ENCODE peak calls at places on chromosomes 6 and 20, in seven cellular contexts. One of them, this sample, is unnamed.

GRCh38 chr20:48686238-48687096 is 141.3 kb downstream of the PREX1 start:
- DNase-seq in mesenchymal stem cell: no peak
- DNase-seq in H9: no peak
- DNase-seq in H1: no peak
- DNase-seq in neuronal stem cell: no peak
- DNase-seq in mesendoderm: no peak
- DNase-seq in IMR-90: no peak
- DNase-seq in this sample: no peak

GRCh38 chr6:125558451-125558850 is 191.0 kb upstream of the HEY2 start:
- DNase-seq in mesenchymal stem cell: no peak
- DNase-seq in H9: no peak
- DNase-seq in H1: no peak
- DNase-seq in neuronal stem cell: peak
- DNase-seq in mesendoderm: peak
- DNase-seq in IMR-90: no peak
- DNase-seq in this sample: no peak

GRCh38 chr6:37323568-37323967 is 30.2 kb upstream of the RNF8 start:
- DNase-seq in mesenchymal stem cell: peak
- DNase-seq in H9: no peak
- DNase-seq in H1: no peak
- DNase-seq in neuronal stem cell: no peak
- DNase-seq in mesendoderm: no peak
- DNase-seq in IMR-90: peak
- DNase-seq in this sample: no peak

GRCh38 chr20:49668181-49668877 is 45.3 kb downstream of the B4GALT5 start:
- DNase-seq in mesenchymal stem cell: no peak
- DNase-seq in H9: no peak
- DNase-seq in H1: no peak
- DNase-seq in neuronal stem cell: no peak
- DNase-seq in mesendoderm: no peak
- DNase-seq in IMR-90: no peak
- DNase-seq in this sample: no peak

GRCh38 chr20:51512645-51513044 is 29.9 kb downstream of the NFATC2 start:
- DNase-seq in mesenchymal stem cell: no peak
- DNase-seq in H9: no peak
- DNase-seq in H1: no peak
- DNase-seq in neuronal stem cell: no peak
- DNase-seq in mesendoderm: no peak
- DNase-seq in IMR-90: no peak
- DNase-seq in this sample: no peak

GRCh38 chr6:128278876-128279275 is 241.5 kb downstream of the PTPRK start:
- DNase-seq in mesenchymal stem cell: peak
- DNase-seq in H9: no peak
- DNase-seq in H1: no peak
- DNase-seq in neuronal stem cell: no peak
- DNase-seq in mesendoderm: no peak
- DNase-seq in IMR-90: peak
- DNase-seq in this sample: no peak

GRCh38 chr6:15065603-15066002 is 180.3 kb upstream of the JARID2 start:
- DNase-seq in mesenchymal stem cell: peak
- DNase-seq in H9: no peak
- DNase-seq in H1: no peak
- DNase-seq in neuronal stem cell: no peak
- DNase-seq in mesendoderm: no peak
- DNase-seq in IMR-90: peak
- DNase-seq in this sample: no peak

GRCh38 chr20:10113746-10114145 is 79.0 kb downstream of the ANKEF1 start:
- DNase-seq in mesenchymal stem cell: no peak
- DNase-seq in H9: no peak
- DNase-seq in H1: no peak
- DNase-seq in neuronal stem cell: no peak
- DNase-seq in mesendoderm: no peak
- DNase-seq in IMR-90: no peak
- DNase-seq in this sample: no peak

GRCh38 chr6:138240476-138241245 is 22.4 kb upstream of the PBOV1 start:
- DNase-seq in mesenchymal stem cell: peak
- DNase-seq in H9: no peak
- DNase-seq in H1: no peak
- DNase-seq in neuronal stem cell: no peak
- DNase-seq in mesendoderm: peak
- DNase-seq in IMR-90: no peak
- DNase-seq in this sample: no peak

GRCh38 chr6:115706324-115706723 is 354.4 kb downstream of the FRK start:
- DNase-seq in mesenchymal stem cell: no peak
- DNase-seq in H9: no peak
- DNase-seq in H1: no peak
- DNase-seq in neuronal stem cell: no peak
- DNase-seq in mesendoderm: no peak
- DNase-seq in IMR-90: no peak
- DNase-seq in this sample: no peak

GRCh38 chr6:38179300-38179699 is 359.8 kb downstream of the ZFAND3 start:
- DNase-seq in mesenchymal stem cell: no peak
- DNase-seq in H9: peak
- DNase-seq in H1: peak
- DNase-seq in neuronal stem cell: no peak
- DNase-seq in mesendoderm: no peak
- DNase-seq in IMR-90: no peak
- DNase-seq in this sample: no peak

GRCh38 chr6:80638222-80639055 is 532.0 kb downstream of the BCKDHB start:
- DNase-seq in mesenchymal stem cell: peak
- DNase-seq in H9: peak
- DNase-seq in H1: no peak
- DNase-seq in neuronal stem cell: no peak
- DNase-seq in mesendoderm: peak
- DNase-seq in IMR-90: peak
- DNase-seq in this sample: peak

GRCh38 chr6:37713529-37714119 is 15.9 kb upstream of the MDGA1 start:
- DNase-seq in mesenchymal stem cell: peak
- DNase-seq in H9: no peak
- DNase-seq in H1: no peak
- DNase-seq in neuronal stem cell: no peak
- DNase-seq in mesendoderm: no peak
- DNase-seq in IMR-90: peak
- DNase-seq in this sample: no peak

GRCh38 chr6:124433369-124434064 is 528.7 kb upstream of the RNF217 start:
- DNase-seq in mesenchymal stem cell: no peak
- DNase-seq in H9: no peak
- DNase-seq in H1: no peak
- DNase-seq in neuronal stem cell: no peak
- DNase-seq in mesendoderm: no peak
- DNase-seq in IMR-90: no peak
- DNase-seq in this sample: no peak

GRCh38 chr20:48648482-48649051 is 179.2 kb downstream of the PREX1 start:
- DNase-seq in mesenchymal stem cell: no peak
- DNase-seq in H9: no peak
- DNase-seq in H1: no peak
- DNase-seq in neuronal stem cell: no peak
- DNase-seq in mesendoderm: no peak
- DNase-seq in IMR-90: no peak
- DNase-seq in this sample: no peak

GRCh38 chr20:44614525-44614924 is 32.1 kb downstream of the PKIG start:
- DNase-seq in mesenchymal stem cell: no peak
- DNase-seq in H9: no peak
- DNase-seq in H1: no peak
- DNase-seq in neuronal stem cell: no peak
- DNase-seq in mesendoderm: no peak
- DNase-seq in IMR-90: no peak
- DNase-seq in this sample: no peak

GRCh38 chr20:23257848-23258746 is 92.5 kb upstream of the NXT1 start:
- DNase-seq in mesenchymal stem cell: peak
- DNase-seq in H9: no peak
- DNase-seq in H1: peak
- DNase-seq in neuronal stem cell: no peak
- DNase-seq in mesendoderm: peak
- DNase-seq in IMR-90: peak
- DNase-seq in this sample: peak

GRCh38 chr6:146913842-146914562 is 290.2 kb upstream of the STXBP5 start:
- DNase-seq in mesenchymal stem cell: peak
- DNase-seq in H9: peak
- DNase-seq in H1: peak
- DNase-seq in neuronal stem cell: peak
- DNase-seq in mesendoderm: peak
- DNase-seq in IMR-90: peak
- DNase-seq in this sample: peak

GRCh38 chr20:31712112-31712553 is 10.5 kb downstream of the BCL2L1 start:
- DNase-seq in mesenchymal stem cell: no peak
- DNase-seq in H9: no peak
- DNase-seq in H1: no peak
- DNase-seq in neuronal stem cell: no peak
- DNase-seq in mesendoderm: no peak
- DNase-seq in IMR-90: no peak
- DNase-seq in this sample: no peak

GRCh38 chr20:37907677-37908397 is 4.9 kb downstream of the VSTM2L start:
- DNase-seq in mesenchymal stem cell: no peak
- DNase-seq in H9: peak
- DNase-seq in H1: no peak
- DNase-seq in neuronal stem cell: no peak
- DNase-seq in mesendoderm: peak
- DNase-seq in IMR-90: peak
- DNase-seq in this sample: peak

GRCh38 chr20:63892402-63892801 is 2.5 kb upstream of the DNAJC5 start:
- DNase-seq in mesenchymal stem cell: no peak
- DNase-seq in H9: no peak
- DNase-seq in H1: no peak
- DNase-seq in neuronal stem cell: no peak
- DNase-seq in mesendoderm: no peak
- DNase-seq in IMR-90: no peak
- DNase-seq in this sample: no peak

GRCh38 chr6:165455488-165455887 is 146.1 kb upstream of the C6orf118 start:
- DNase-seq in mesenchymal stem cell: no peak
- DNase-seq in H9: no peak
- DNase-seq in H1: no peak
- DNase-seq in neuronal stem cell: no peak
- DNase-seq in mesendoderm: no peak
- DNase-seq in IMR-90: no peak
- DNase-seq in this sample: no peak

DNA sequence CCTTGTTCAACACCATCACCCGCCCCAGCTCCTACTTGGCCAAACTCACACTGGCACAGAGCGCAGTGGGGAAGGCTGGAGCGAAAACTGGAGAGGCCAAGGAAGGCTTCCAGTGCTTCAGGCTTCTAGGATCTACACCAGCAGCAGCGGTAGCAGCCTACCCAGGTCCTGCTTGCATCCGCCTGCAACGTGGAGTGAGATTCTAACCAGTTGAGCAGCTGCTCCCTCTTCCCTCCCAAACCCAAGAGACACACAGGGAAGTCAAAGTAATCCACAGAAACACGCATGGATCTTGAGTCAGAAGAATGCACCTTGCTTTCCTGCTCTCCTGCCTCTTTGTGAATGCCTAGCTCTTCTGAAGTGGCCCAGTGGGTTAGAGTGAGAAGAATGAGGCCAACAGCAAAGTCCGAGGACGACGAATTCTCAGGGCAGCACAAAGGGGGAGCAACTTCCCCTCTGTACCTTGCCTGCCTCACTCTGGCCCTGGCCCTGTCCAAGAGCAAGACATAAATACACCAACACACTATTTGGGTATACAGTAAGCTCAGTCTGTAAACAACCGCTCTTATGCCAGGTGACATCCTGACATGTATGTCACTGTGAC is 95.9 kb upstream of the FOXQ1 start:
- DNase-seq in mesenchymal stem cell: no peak
- DNase-seq in H9: no peak
- DNase-seq in H1: no peak
- DNase-seq in neuronal stem cell: no peak
- DNase-seq in mesendoderm: no peak
- DNase-seq in IMR-90: no peak
- DNase-seq in this sample: peak
- H3K18ac ChIP-seq in mesenchymal stem cell: no peak
- H3K18ac ChIP-seq in H9: no peak
- H3K18ac ChIP-seq in H1: no peak
- H3K18ac ChIP-seq in neuronal stem cell: no peak
- H3K18ac ChIP-seq in mesendoderm: no peak
- H3K18ac ChIP-seq in IMR-90: no peak
- H3K18ac ChIP-seq in this sample: no peak

GRCh38 chr6:28322661-28323060 is 13.3 kb downstream of the ZSCAN31 start:
- DNase-seq in mesenchymal stem cell: no peak
- DNase-seq in H9: no peak
- DNase-seq in H1: no peak
- DNase-seq in neuronal stem cell: no peak
- DNase-seq in mesendoderm: no peak
- DNase-seq in IMR-90: no peak
- DNase-seq in this sample: no peak
- H2AK5ac ChIP-seq in mesenchymal stem cell: no peak
- H2AK5ac ChIP-seq in H9: no peak
- H2AK5ac ChIP-seq in H1: no peak
- H2AK5ac ChIP-seq in neuronal stem cell: no peak
- H2AK5ac ChIP-seq in mesendoderm: no peak
- H2AK5ac ChIP-seq in IMR-90: no peak
- H2AK5ac ChIP-seq in this sample: no peak

DNA sequence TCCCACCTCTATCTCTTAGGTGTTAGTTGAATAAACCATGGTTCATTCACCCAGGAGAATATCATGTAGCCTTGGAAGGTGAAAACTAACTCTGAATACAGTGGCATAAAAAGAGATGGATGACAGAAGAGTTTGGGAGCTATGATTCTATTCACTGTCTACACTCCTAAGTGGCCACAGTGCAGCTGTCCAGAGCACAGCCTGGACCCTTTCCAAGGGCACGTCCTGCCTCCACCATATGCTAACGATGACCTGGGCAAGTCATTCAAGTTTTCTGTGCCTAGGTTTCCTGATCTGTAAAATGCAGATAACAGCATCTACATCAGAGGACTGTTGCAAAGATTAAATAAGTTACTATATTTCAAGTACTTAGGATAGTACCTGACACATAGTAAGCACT is 314.1 kb downstream of the PTPRT start:
- DNase-seq in mesenchymal stem cell: no peak
- DNase-seq in H9: no peak
- DNase-seq in H1: no peak
- DNase-seq in neuronal stem cell: no peak
- DNase-seq in mesendoderm: no peak
- DNase-seq in IMR-90: no peak
- DNase-seq in this sample: no peak
- H3K18ac ChIP-seq in mesenchymal stem cell: no peak
- H3K18ac ChIP-seq in H9: no peak
- H3K18ac ChIP-seq in H1: no peak
- H3K18ac ChIP-seq in neuronal stem cell: no peak
- H3K18ac ChIP-seq in mesendoderm: no peak
- H3K18ac ChIP-seq in IMR-90: no peak
- H3K18ac ChIP-seq in this sample: no peak

DNA sequence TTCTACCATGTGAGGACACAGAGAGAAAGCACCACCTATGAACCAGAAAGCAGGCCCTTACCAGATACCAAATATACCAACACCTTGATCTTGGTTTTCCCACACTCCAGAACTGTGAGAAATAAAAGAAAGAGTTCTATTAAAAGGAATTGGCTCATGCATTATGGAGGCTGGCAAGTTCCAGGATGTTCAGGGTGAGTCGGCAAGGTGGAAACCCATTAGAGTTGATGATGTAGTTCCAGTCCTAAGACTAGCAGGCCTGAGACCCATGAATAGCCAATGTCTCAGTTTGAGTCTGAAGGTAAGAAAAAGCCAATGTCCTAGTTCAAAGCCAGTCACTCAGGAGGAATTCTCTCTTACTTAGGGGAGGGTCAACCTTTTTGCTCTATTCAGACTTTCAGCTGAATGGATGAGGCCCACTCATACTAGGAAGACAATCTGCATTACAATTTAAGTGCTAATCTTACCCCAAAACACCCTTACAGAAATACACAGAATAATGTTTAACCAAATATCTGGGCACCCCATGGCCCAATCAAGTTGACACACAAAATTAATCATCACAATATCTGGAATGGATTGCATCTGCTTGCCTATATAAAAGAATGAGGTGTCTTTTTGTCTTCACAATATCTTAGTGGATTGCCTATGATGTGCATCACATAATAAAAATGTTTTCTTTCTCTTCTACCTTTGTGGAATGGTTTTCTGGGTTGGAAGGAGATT is 5.5 kb upstream of the TAAR1 start:
- DNase-seq in mesenchymal stem cell: no peak
- DNase-seq in H9: no peak
- DNase-seq in H1: no peak
- DNase-seq in neuronal stem cell: no peak
- DNase-seq in mesendoderm: no peak
- DNase-seq in IMR-90: no peak
- DNase-seq in this sample: no peak
- H2AK5ac ChIP-seq in mesenchymal stem cell: no peak
- H2AK5ac ChIP-seq in H9: no peak
- H2AK5ac ChIP-seq in H1: no peak
- H2AK5ac ChIP-seq in neuronal stem cell: no peak
- H2AK5ac ChIP-seq in mesendoderm: no peak
- H2AK5ac ChIP-seq in IMR-90: no peak
- H2AK5ac ChIP-seq in this sample: peak

This sample was measured in trophoblast cell.